ENCODE peak calls at places on chromosomes 3 and 15, in five cellular contexts. One of them, this sample, is unnamed.

GRCh38 chr3:150385296-150386242 is 22.5 kb upstream of the TSC22D2 start:
- DNase-seq in Panc1: no peak
- DNase-seq in right cardiac atrium: no peak
- DNase-seq in tibial nerve: no peak
- DNase-seq in prostate gland: no peak
- DNase-seq in this sample: no peak

GRCh38 chr3:63193647-63194046 is 84.5 kb upstream of the SYNPR start:
- DNase-seq in Panc1: no peak
- DNase-seq in right cardiac atrium: no peak
- DNase-seq in tibial nerve: no peak
- DNase-seq in prostate gland: no peak
- DNase-seq in this sample: no peak

GRCh38 chr15:76753131-76753530 is 152.0 kb downstream of the SCAPER start:
- DNase-seq in Panc1: no peak
- DNase-seq in right cardiac atrium: no peak
- DNase-seq in tibial nerve: no peak
- DNase-seq in prostate gland: no peak
- DNase-seq in this sample: no peak

GRCh38 chr3:188465311-188465710 is 311.4 kb downstream of the LPP start:
- DNase-seq in Panc1: no peak
- DNase-seq in right cardiac atrium: no peak
- DNase-seq in tibial nerve: no peak
- DNase-seq in prostate gland: no peak
- DNase-seq in this sample: no peak

GRCh38 chr15:71654714-71655174 is 155.6 kb upstream of the NR2E3 start:
- DNase-seq in Panc1: no peak
- DNase-seq in right cardiac atrium: no peak
- DNase-seq in tibial nerve: peak
- DNase-seq in prostate gland: no peak
- DNase-seq in this sample: no peak

GRCh38 chr3:58463181-58463941 is 28.5 kb upstream of the KCTD6 start:
- DNase-seq in Panc1: no peak
- DNase-seq in right cardiac atrium: peak
- DNase-seq in tibial nerve: peak
- DNase-seq in prostate gland: peak
- DNase-seq in this sample: peak

GRCh38 chr15:74723754-74724334 is 1.5 kb downstream of the CYP1A1 start:
- DNase-seq in Panc1: peak
- DNase-seq in right cardiac atrium: no peak
- DNase-seq in tibial nerve: no peak
- DNase-seq in prostate gland: no peak
- DNase-seq in this sample: no peak

GRCh38 chr3:81723732-81724313 is 37.6 kb downstream of the GBE1 start:
- DNase-seq in Panc1: no peak
- DNase-seq in right cardiac atrium: no peak
- DNase-seq in tibial nerve: no peak
- DNase-seq in prostate gland: no peak
- DNase-seq in this sample: no peak

GRCh38 chr3:67245545-67245944 is 247.4 kb downstream of the KBTBD8 start:
- DNase-seq in Panc1: no peak
- DNase-seq in right cardiac atrium: no peak
- DNase-seq in tibial nerve: no peak
- DNase-seq in prostate gland: no peak
- DNase-seq in this sample: no peak

GRCh38 chr15:88623061-88623460 is 1.9 kb downstream of the AEN start:
- DNase-seq in Panc1: peak
- DNase-seq in right cardiac atrium: no peak
- DNase-seq in tibial nerve: no peak
- DNase-seq in prostate gland: no peak
- DNase-seq in this sample: no peak

GRCh38 chr15:29008846-29009245 is 123.1 kb downstream of the APBA2 start:
- DNase-seq in Panc1: no peak
- DNase-seq in right cardiac atrium: no peak
- DNase-seq in tibial nerve: no peak
- DNase-seq in prostate gland: no peak
- DNase-seq in this sample: no peak

GRCh38 chr15:87959080-87959479 is 297.5 kb downstream of the NTRK3 start:
- DNase-seq in Panc1: no peak
- DNase-seq in right cardiac atrium: no peak
- DNase-seq in tibial nerve: no peak
- DNase-seq in prostate gland: no peak
- DNase-seq in this sample: no peak

GRCh38 chr3:31943041-31943440 is 38.0 kb downstream of the OSBPL10 start:
- DNase-seq in Panc1: no peak
- DNase-seq in right cardiac atrium: no peak
- DNase-seq in tibial nerve: no peak
- DNase-seq in prostate gland: no peak
- DNase-seq in this sample: no peak

GRCh38 chr15:40582726-40583246 is 11.3 kb upstream of the KNL1 start:
- DNase-seq in Panc1: no peak
- DNase-seq in right cardiac atrium: no peak
- DNase-seq in tibial nerve: no peak
- DNase-seq in prostate gland: no peak
- DNase-seq in this sample: no peak

GRCh38 chr3:146152841-146153240 is 8.1 kb downstream of the PLOD2 start:
- DNase-seq in Panc1: no peak
- DNase-seq in right cardiac atrium: no peak
- DNase-seq in tibial nerve: no peak
- DNase-seq in prostate gland: no peak
- DNase-seq in this sample: no peak

GRCh38 chr3:94043285-94043684 is 14.9 kb upstream of the STX19 start:
- DNase-seq in Panc1: no peak
- DNase-seq in right cardiac atrium: no peak
- DNase-seq in tibial nerve: no peak
- DNase-seq in prostate gland: no peak
- DNase-seq in this sample: no peak

GRCh38 chr15:60510006-60510405 is 31.1 kb upstream of the ICE2 start:
- DNase-seq in Panc1: no peak
- DNase-seq in right cardiac atrium: no peak
- DNase-seq in tibial nerve: no peak
- DNase-seq in prostate gland: no peak
- DNase-seq in this sample: no peak

GRCh38 chr3:123105201-123106189 is 38.7 kb downstream of the PDIA5 start:
- DNase-seq in Panc1: no peak
- DNase-seq in right cardiac atrium: no peak
- DNase-seq in tibial nerve: no peak
- DNase-seq in prostate gland: no peak
- DNase-seq in this sample: no peak

GRCh38 chr3:152508705-152509104 is 240.0 kb downstream of the MBNL1 start:
- DNase-seq in Panc1: no peak
- DNase-seq in right cardiac atrium: no peak
- DNase-seq in tibial nerve: no peak
- DNase-seq in prostate gland: no peak
- DNase-seq in this sample: no peak

GRCh38 chr15:95019907-95020306 is 788.5 kb downstream of the MCTP2 start:
- DNase-seq in Panc1: no peak
- DNase-seq in right cardiac atrium: no peak
- DNase-seq in tibial nerve: no peak
- DNase-seq in prostate gland: no peak
- DNase-seq in this sample: no peak

GRCh38 chr3:13575459-13576061 is 26.6 kb downstream of the FBLN2 start:
- DNase-seq in Panc1: no peak
- DNase-seq in right cardiac atrium: peak
- DNase-seq in tibial nerve: no peak
- DNase-seq in prostate gland: no peak
- DNase-seq in this sample: no peak

GRCh38 chr15:93028111-93028631 is 60.8 kb downstream of the RGMA start:
- DNase-seq in Panc1: no peak
- DNase-seq in right cardiac atrium: no peak
- DNase-seq in tibial nerve: no peak
- DNase-seq in prostate gland: no peak
- DNase-seq in this sample: no peak

GRCh38 chr15:63678383-63678782 is 81.2 kb downstream of the FBXL22 start:
- DNase-seq in Panc1: no peak
- DNase-seq in right cardiac atrium: no peak
- DNase-seq in tibial nerve: no peak
- DNase-seq in prostate gland: no peak
- DNase-seq in this sample: no peak

GRCh38 chr3:153414972-153415371 is 252.9 kb downstream of the RAP2B start:
- DNase-seq in Panc1: no peak
- DNase-seq in right cardiac atrium: no peak
- DNase-seq in tibial nerve: no peak
- DNase-seq in prostate gland: no peak
- DNase-seq in this sample: no peak

GRCh38 chr3:131503328-131503650 is 518 bp upstream of the MRPL3 start:
- DNase-seq in Panc1: no peak
- DNase-seq in right cardiac atrium: peak
- DNase-seq in tibial nerve: no peak
- DNase-seq in prostate gland: no peak
- DNase-seq in this sample: no peak

GRCh38 chr3:129461022-129461421 is 21.0 kb downstream of the IFT122 start:
- DNase-seq in Panc1: no peak
- DNase-seq in right cardiac atrium: no peak
- DNase-seq in tibial nerve: no peak
- DNase-seq in prostate gland: no peak
- DNase-seq in this sample: no peak

GRCh38 chr3:67654099-67654831 is at the start of gene SUCLG2:
- DNase-seq in Panc1: peak
- DNase-seq in right cardiac atrium: peak
- DNase-seq in tibial nerve: peak
- DNase-seq in prostate gland: peak
- DNase-seq in this sample: peak

GRCh38 chr3:185153170-185153733 is 392 bp upstream of the C3orf70 start:
- DNase-seq in Panc1: no peak
- DNase-seq in right cardiac atrium: no peak
- DNase-seq in tibial nerve: peak
- DNase-seq in prostate gland: no peak
- DNase-seq in this sample: no peak

GRCh38 chr3:63911395-63911900 is 735 bp downstream of the SCAANT1 start:
- DNase-seq in Panc1: no peak
- DNase-seq in right cardiac atrium: no peak
- DNase-seq in tibial nerve: peak
- DNase-seq in prostate gland: no peak
- DNase-seq in this sample: no peak

GRCh38 chr3:27521179-27521871 is 37.1 kb upstream of the SLC4A7 start:
- DNase-seq in Panc1: peak
- DNase-seq in right cardiac atrium: peak
- DNase-seq in tibial nerve: peak
- DNase-seq in prostate gland: no peak
- DNase-seq in this sample: no peak

GRCh38 chr3:127940116-127940515 is 25.1 kb downstream of the KBTBD12 start:
- DNase-seq in Panc1: no peak
- DNase-seq in right cardiac atrium: no peak
- DNase-seq in tibial nerve: no peak
- DNase-seq in prostate gland: no peak
- DNase-seq in this sample: no peak
- H3K27ac ChIP-seq in Panc1: no peak
- H3K27ac ChIP-seq in right cardiac atrium: no peak
- H3K27ac ChIP-seq in tibial nerve: no peak
- H3K27ac ChIP-seq in prostate gland: no peak
- H3K27ac ChIP-seq in this sample: no peak

GRCh38 chr3:42533161-42533897 is 30.9 kb downstream of the VIPR1 start:
- DNase-seq in Panc1: no peak
- DNase-seq in right cardiac atrium: no peak
- DNase-seq in tibial nerve: no peak
- DNase-seq in prostate gland: no peak
- DNase-seq in this sample: no peak
- H3K4me3 ChIP-seq in Panc1: no peak
- H3K4me3 ChIP-seq in right cardiac atrium: no peak
- H3K4me3 ChIP-seq in tibial nerve: no peak
- H3K4me3 ChIP-seq in prostate gland: no peak
- H3K4me3 ChIP-seq in this sample: no peak

GRCh38 chr3:134354612-134355275 is 19.5 kb downstream of the AMOTL2 start:
- DNase-seq in Panc1: no peak
- DNase-seq in right cardiac atrium: no peak
- DNase-seq in tibial nerve: no peak
- DNase-seq in prostate gland: no peak
- DNase-seq in this sample: no peak
- H3K27ac ChIP-seq in Panc1: peak
- H3K27ac ChIP-seq in right cardiac atrium: no peak
- H3K27ac ChIP-seq in tibial nerve: peak
- H3K27ac ChIP-seq in prostate gland: no peak
- H3K27ac ChIP-seq in this sample: peak

GRCh38 chr3:45480218-45480617 is 91.8 kb downstream of the LARS2 start:
- DNase-seq in Panc1: no peak
- DNase-seq in right cardiac atrium: no peak
- DNase-seq in tibial nerve: no peak
- DNase-seq in prostate gland: no peak
- DNase-seq in this sample: no peak
- H3K4me3 ChIP-seq in Panc1: no peak
- H3K4me3 ChIP-seq in right cardiac atrium: no peak
- H3K4me3 ChIP-seq in tibial nerve: no peak
- H3K4me3 ChIP-seq in prostate gland: no peak
- H3K4me3 ChIP-seq in this sample: no peak

DNA sequence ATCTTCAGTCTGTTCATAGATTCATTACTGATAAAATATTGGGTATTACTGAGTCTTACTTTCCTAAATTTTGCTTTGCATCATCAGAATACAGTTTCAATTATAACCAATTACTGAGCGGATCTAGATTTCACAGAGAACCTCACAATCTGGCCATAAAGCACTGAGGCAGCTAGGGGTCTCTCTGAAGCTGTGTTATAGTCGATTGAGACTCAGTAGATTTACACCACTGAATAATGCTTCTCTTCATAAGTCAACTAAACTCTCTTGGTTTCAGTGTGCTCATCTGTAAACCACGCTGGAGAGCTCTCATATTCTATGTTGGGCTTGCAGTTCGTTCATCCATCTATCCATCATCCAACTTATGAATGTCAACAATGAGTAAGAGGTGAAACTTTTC is 180.6 kb downstream of the GREM1 start:
- DNase-seq in Panc1: no peak
- DNase-seq in right cardiac atrium: no peak
- DNase-seq in tibial nerve: no peak
- DNase-seq in prostate gland: no peak
- DNase-seq in this sample: no peak
- H3K27ac ChIP-seq in Panc1: no peak
- H3K27ac ChIP-seq in right cardiac atrium: no peak
- H3K27ac ChIP-seq in tibial nerve: no peak
- H3K27ac ChIP-seq in prostate gland: no peak
- H3K27ac ChIP-seq in this sample: no peak

DNA sequence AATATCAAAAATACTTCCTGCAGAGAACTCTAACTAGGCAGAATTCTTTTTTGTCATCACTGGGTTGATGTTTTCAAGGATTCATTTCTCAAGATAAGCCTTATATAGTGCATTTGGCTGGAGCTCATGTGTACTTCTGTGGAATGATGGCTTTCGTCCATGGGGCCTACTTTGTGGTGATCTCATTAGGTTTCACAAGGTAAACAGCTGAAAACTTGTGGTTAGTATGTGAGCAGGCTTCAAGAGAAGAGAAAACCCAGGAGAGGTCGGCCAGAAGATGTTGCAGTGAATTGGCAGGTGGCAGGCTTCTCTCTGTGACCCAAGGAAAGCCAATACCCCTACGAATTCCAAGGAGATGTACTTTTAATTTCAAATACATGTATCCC is 121.4 kb upstream of the PHLDB2 start:
- DNase-seq in Panc1: no peak
- DNase-seq in right cardiac atrium: peak
- DNase-seq in tibial nerve: peak
- DNase-seq in prostate gland: peak
- DNase-seq in this sample: peak
- H3K4me3 ChIP-seq in Panc1: no peak
- H3K4me3 ChIP-seq in right cardiac atrium: no peak
- H3K4me3 ChIP-seq in tibial nerve: no peak
- H3K4me3 ChIP-seq in prostate gland: no peak
- H3K4me3 ChIP-seq in this sample: no peak

This sample was measured in thoracic aorta.